ENCODE peak calls at places on chromosomes 5 and 9, in eight cellular contexts. One of them, this sample, is unnamed.

GRCh38 chr5:425714-426113 is 17.3 kb upstream of the EXOC3 start:
- DNase-seq in dorsolateral prefrontal cortex: no peak
- DNase-seq in PC-9: no peak
- DNase-seq in T-helper 2 cell: peak
- DNase-seq in AML-193: no peak
- DNase-seq in nucleus accumbens: no peak
- DNase-seq in ACHN: peak
- DNase-seq in ELR: peak
- DNase-seq in this sample: no peak

GRCh38 chr9:88794100-88794499 is 197.2 kb upstream of the S1PR3 start:
- DNase-seq in dorsolateral prefrontal cortex: no peak
- DNase-seq in PC-9: no peak
- DNase-seq in T-helper 2 cell: no peak
- DNase-seq in AML-193: no peak
- DNase-seq in nucleus accumbens: no peak
- DNase-seq in ACHN: no peak
- DNase-seq in ELR: no peak
- DNase-seq in this sample: no peak

GRCh38 chr5:5633579-5633978 is 211.1 kb downstream of the ICE1 start:
- DNase-seq in dorsolateral prefrontal cortex: no peak
- DNase-seq in PC-9: no peak
- DNase-seq in T-helper 2 cell: no peak
- DNase-seq in AML-193: no peak
- DNase-seq in nucleus accumbens: no peak
- DNase-seq in ACHN: no peak
- DNase-seq in ELR: no peak
- DNase-seq in this sample: no peak

GRCh38 chr5:147981074-147981473 is 74.7 kb upstream of the C5orf46 start:
- DNase-seq in dorsolateral prefrontal cortex: no peak
- DNase-seq in PC-9: no peak
- DNase-seq in T-helper 2 cell: no peak
- DNase-seq in AML-193: no peak
- DNase-seq in nucleus accumbens: no peak
- DNase-seq in ACHN: no peak
- DNase-seq in ELR: no peak
- DNase-seq in this sample: no peak

GRCh38 chr9:89893886-89894285 is 289.1 kb downstream of the GADD45G start:
- DNase-seq in dorsolateral prefrontal cortex: no peak
- DNase-seq in PC-9: no peak
- DNase-seq in T-helper 2 cell: no peak
- DNase-seq in AML-193: no peak
- DNase-seq in nucleus accumbens: no peak
- DNase-seq in ACHN: no peak
- DNase-seq in ELR: no peak
- DNase-seq in this sample: no peak

GRCh38 chr9:69204869-69205268 is 30.8 kb downstream of the TJP2 start:
- DNase-seq in dorsolateral prefrontal cortex: peak
- DNase-seq in PC-9: no peak
- DNase-seq in T-helper 2 cell: no peak
- DNase-seq in AML-193: no peak
- DNase-seq in nucleus accumbens: peak
- DNase-seq in ACHN: no peak
- DNase-seq in ELR: peak
- DNase-seq in this sample: peak

GRCh38 chr5:33401482-33402390 is 39.0 kb upstream of the TARS1 start:
- DNase-seq in dorsolateral prefrontal cortex: no peak
- DNase-seq in PC-9: peak
- DNase-seq in T-helper 2 cell: no peak
- DNase-seq in AML-193: no peak
- DNase-seq in nucleus accumbens: no peak
- DNase-seq in ACHN: peak
- DNase-seq in ELR: peak
- DNase-seq in this sample: peak

GRCh38 chr9:113963017-113963620 is 87.0 kb downstream of the ZNF618 start:
- DNase-seq in dorsolateral prefrontal cortex: peak
- DNase-seq in PC-9: no peak
- DNase-seq in T-helper 2 cell: peak
- DNase-seq in AML-193: peak
- DNase-seq in nucleus accumbens: peak
- DNase-seq in ACHN: peak
- DNase-seq in ELR: peak
- DNase-seq in this sample: peak

GRCh38 chr9:70080481-70081119 is 37.0 kb downstream of the MAMDC2 start:
- DNase-seq in dorsolateral prefrontal cortex: no peak
- DNase-seq in PC-9: peak
- DNase-seq in T-helper 2 cell: no peak
- DNase-seq in AML-193: no peak
- DNase-seq in nucleus accumbens: no peak
- DNase-seq in ACHN: no peak
- DNase-seq in ELR: peak
- DNase-seq in this sample: peak

GRCh38 chr9:127634021-127634420 is 21.9 kb downstream of the STXBP1 start:
- DNase-seq in dorsolateral prefrontal cortex: no peak
- DNase-seq in PC-9: no peak
- DNase-seq in T-helper 2 cell: no peak
- DNase-seq in AML-193: no peak
- DNase-seq in nucleus accumbens: no peak
- DNase-seq in ACHN: no peak
- DNase-seq in ELR: no peak
- DNase-seq in this sample: peak

GRCh38 chr5:34656700-34657549 is 797 bp downstream of the RAI14 start:
- DNase-seq in dorsolateral prefrontal cortex: no peak
- DNase-seq in PC-9: no peak
- DNase-seq in T-helper 2 cell: no peak
- DNase-seq in AML-193: no peak
- DNase-seq in nucleus accumbens: peak
- DNase-seq in ACHN: peak
- DNase-seq in ELR: peak
- DNase-seq in this sample: no peak

GRCh38 chr5:172807766-172808311 is 26.2 kb upstream of the ERGIC1 start:
- DNase-seq in dorsolateral prefrontal cortex: no peak
- DNase-seq in PC-9: no peak
- DNase-seq in T-helper 2 cell: no peak
- DNase-seq in AML-193: no peak
- DNase-seq in nucleus accumbens: no peak
- DNase-seq in ACHN: no peak
- DNase-seq in ELR: no peak
- DNase-seq in this sample: no peak

GRCh38 chr5:88660326-88660946 is 222.5 kb downstream of the MEF2C start:
- DNase-seq in dorsolateral prefrontal cortex: peak
- DNase-seq in PC-9: peak
- DNase-seq in T-helper 2 cell: peak
- DNase-seq in AML-193: no peak
- DNase-seq in nucleus accumbens: peak
- DNase-seq in ACHN: peak
- DNase-seq in ELR: peak
- DNase-seq in this sample: no peak

GRCh38 chr5:146816775-146817387 is 61.7 kb downstream of the PPP2R2B start:
- DNase-seq in dorsolateral prefrontal cortex: no peak
- DNase-seq in PC-9: no peak
- DNase-seq in T-helper 2 cell: no peak
- DNase-seq in AML-193: no peak
- DNase-seq in nucleus accumbens: no peak
- DNase-seq in ACHN: no peak
- DNase-seq in ELR: no peak
- DNase-seq in this sample: no peak

GRCh38 chr5:111127453-111128195 is 35.5 kb downstream of the WDR36 start:
- DNase-seq in dorsolateral prefrontal cortex: no peak
- DNase-seq in PC-9: no peak
- DNase-seq in T-helper 2 cell: no peak
- DNase-seq in AML-193: no peak
- DNase-seq in nucleus accumbens: no peak
- DNase-seq in ACHN: no peak
- DNase-seq in ELR: peak
- DNase-seq in this sample: no peak

GRCh38 chr5:140152610-140152999 is 22.4 kb upstream of the CYSTM1 start:
- DNase-seq in dorsolateral prefrontal cortex: no peak
- DNase-seq in PC-9: no peak
- DNase-seq in T-helper 2 cell: no peak
- DNase-seq in AML-193: no peak
- DNase-seq in nucleus accumbens: no peak
- DNase-seq in ACHN: no peak
- DNase-seq in ELR: no peak
- DNase-seq in this sample: no peak

GRCh38 chr9:35689601-35690446 is at the start of gene TPM2:
- DNase-seq in dorsolateral prefrontal cortex: no peak
- DNase-seq in PC-9: no peak
- DNase-seq in T-helper 2 cell: no peak
- DNase-seq in AML-193: no peak
- DNase-seq in nucleus accumbens: no peak
- DNase-seq in ACHN: no peak
- DNase-seq in ELR: peak
- DNase-seq in this sample: peak

GRCh38 chr9:86187121-86187520 is 72.3 kb downstream of the C9orf153 start:
- DNase-seq in dorsolateral prefrontal cortex: no peak
- DNase-seq in PC-9: no peak
- DNase-seq in T-helper 2 cell: no peak
- DNase-seq in AML-193: no peak
- DNase-seq in nucleus accumbens: no peak
- DNase-seq in ACHN: peak
- DNase-seq in ELR: no peak
- DNase-seq in this sample: no peak

GRCh38 chr5:149912226-149912864 is 32.2 kb downstream of the PDE6A start:
- DNase-seq in dorsolateral prefrontal cortex: no peak
- DNase-seq in PC-9: no peak
- DNase-seq in T-helper 2 cell: no peak
- DNase-seq in AML-193: no peak
- DNase-seq in nucleus accumbens: no peak
- DNase-seq in ACHN: no peak
- DNase-seq in ELR: no peak
- DNase-seq in this sample: no peak

GRCh38 chr9:26530841-26531240 is 361.8 kb downstream of the CAAP1 start:
- DNase-seq in dorsolateral prefrontal cortex: no peak
- DNase-seq in PC-9: no peak
- DNase-seq in T-helper 2 cell: no peak
- DNase-seq in AML-193: no peak
- DNase-seq in nucleus accumbens: no peak
- DNase-seq in ACHN: no peak
- DNase-seq in ELR: no peak
- DNase-seq in this sample: no peak

GRCh38 chr5:173645437-173645807 is 29.0 kb upstream of the BOD1 start:
- DNase-seq in dorsolateral prefrontal cortex: no peak
- DNase-seq in PC-9: no peak
- DNase-seq in T-helper 2 cell: no peak
- DNase-seq in AML-193: no peak
- DNase-seq in nucleus accumbens: no peak
- DNase-seq in ACHN: peak
- DNase-seq in ELR: peak
- DNase-seq in this sample: no peak

GRCh38 chr5:172164773-172165212 is 23.2 kb downstream of the STK10 start:
- DNase-seq in dorsolateral prefrontal cortex: peak
- DNase-seq in PC-9: no peak
- DNase-seq in T-helper 2 cell: no peak
- DNase-seq in AML-193: no peak
- DNase-seq in nucleus accumbens: peak
- DNase-seq in ACHN: no peak
- DNase-seq in ELR: no peak
- DNase-seq in this sample: no peak

GRCh38 chr9:97740848-97741821 is 44.0 kb upstream of the XPA start:
- DNase-seq in dorsolateral prefrontal cortex: no peak
- DNase-seq in PC-9: no peak
- DNase-seq in T-helper 2 cell: peak
- DNase-seq in AML-193: no peak
- DNase-seq in nucleus accumbens: peak
- DNase-seq in ACHN: no peak
- DNase-seq in ELR: peak
- DNase-seq in this sample: no peak

GRCh38 chr5:177111720-177112394 is 21.7 kb upstream of the NSD1 start:
- DNase-seq in dorsolateral prefrontal cortex: peak
- DNase-seq in PC-9: no peak
- DNase-seq in T-helper 2 cell: peak
- DNase-seq in AML-193: peak
- DNase-seq in nucleus accumbens: peak
- DNase-seq in ACHN: peak
- DNase-seq in ELR: peak
- DNase-seq in this sample: peak

GRCh38 chr9:4583001-4583400 is 79.1 kb upstream of the PLPP6 start:
- DNase-seq in dorsolateral prefrontal cortex: no peak
- DNase-seq in PC-9: no peak
- DNase-seq in T-helper 2 cell: no peak
- DNase-seq in AML-193: no peak
- DNase-seq in nucleus accumbens: no peak
- DNase-seq in ACHN: no peak
- DNase-seq in ELR: no peak
- DNase-seq in this sample: no peak

This sample was measured in HT1080.